ENCODE peak calls at places on chromosomes 4 and X, in four cellular contexts. E is SK-N-SH, R is GM23338, O is fibroblast of lung. L is an unnamed sample. For H3K79me2 and H3K4me1, the result is how much of the 10 kb centered on the place peaks cover.

GRCh38 chr4:6143603-6144181 is 56.7 kb downstream of the JAKMIP1 start:
- DNase-seq in E (no peak), R (no peak), O (no peak), L (no peak)

GRCh38 chr4:118905546-118905945 is 16.9 kb downstream of the SYNPO2 start:
- DNase-seq in E (no peak), R (no peak), O (no peak), L (no peak)

GRCh38 chr4:11039494-11040142 is 355.1 kb upstream of the CLNK start:
- DNase-seq in E (no peak), R (no peak), O (no peak), L (no peak)

GRCh38 chrX:78574306-78574705 is 84.8 kb downstream of the RTL3 start:
- DNase-seq in E (no peak), R (no peak), O (no peak), L (no peak)

GRCh38 chr4:57102050-57102564 is 8.1 kb downstream of the IGFBP7 start:
- DNase-seq in E (no peak), R (no peak), O (peak), L (no peak)

GRCh38 chr4:23388259-23388658 is 501.6 kb downstream of the PPARGC1A start:
- DNase-seq in E (no peak), R (no peak), O (no peak), L (no peak)

GRCh38 chr4:8402640-8403039 is 37.9 kb downstream of the ACOX3 start:
- DNase-seq in E (no peak), R (no peak), O (no peak), L (no peak)

GRCh38 chr4:54945838-54946237 is 179.6 kb downstream of the KDR start:
- DNase-seq in E (no peak), R (no peak), O (no peak), L (no peak)

GRCh38 chrX:155071694-155072215 is 447 bp downstream of the BRCC3 start:
- DNase-seq in E (no peak), R (peak), O (no peak), L (peak)

GRCh38 chr4:135492439-135492838 is 1290.8 kb upstream of the PABPC4L start:
- DNase-seq in E (no peak), R (no peak), O (no peak), L (no peak)
- H3K27ac ChIP-seq in E (no peak), R (no peak), O (no peak), L (no peak)

GRCh38 chr4:65868096-65868824 is 198.0 kb upstream of the EPHA5 start:
- DNase-seq in E (no peak), R (no peak), O (no peak), L (no peak)
- H3K79me2 ChIP-seq in E (under half), R (under half), O (under half), L (under half)

DNA sequence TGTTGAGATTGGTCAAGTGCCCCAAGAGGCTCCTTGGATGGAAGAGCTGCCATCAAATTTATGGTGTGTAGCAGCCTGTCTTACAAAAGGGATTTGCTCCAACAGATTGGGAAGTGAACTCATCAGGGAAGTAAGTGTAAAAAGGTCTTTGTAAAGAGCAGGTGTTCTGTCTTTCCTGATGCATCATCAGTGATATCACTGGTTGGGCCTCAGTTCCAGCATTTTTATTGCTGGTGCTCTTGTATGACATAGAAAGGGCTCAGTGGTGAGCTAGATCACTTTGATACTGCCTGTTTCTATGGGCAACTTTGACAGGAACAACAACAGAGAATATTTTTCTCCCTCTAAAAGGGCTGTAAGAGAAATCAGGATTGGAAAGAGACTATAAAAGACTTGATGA is 8.7 kb upstream of the GABRE start:
- DNase-seq in E (no peak), R (no peak), O (no peak), L (no peak)
- H3K4me1 ChIP-seq in E (under half), R (under half), O (under half), L (under half)

DNA sequence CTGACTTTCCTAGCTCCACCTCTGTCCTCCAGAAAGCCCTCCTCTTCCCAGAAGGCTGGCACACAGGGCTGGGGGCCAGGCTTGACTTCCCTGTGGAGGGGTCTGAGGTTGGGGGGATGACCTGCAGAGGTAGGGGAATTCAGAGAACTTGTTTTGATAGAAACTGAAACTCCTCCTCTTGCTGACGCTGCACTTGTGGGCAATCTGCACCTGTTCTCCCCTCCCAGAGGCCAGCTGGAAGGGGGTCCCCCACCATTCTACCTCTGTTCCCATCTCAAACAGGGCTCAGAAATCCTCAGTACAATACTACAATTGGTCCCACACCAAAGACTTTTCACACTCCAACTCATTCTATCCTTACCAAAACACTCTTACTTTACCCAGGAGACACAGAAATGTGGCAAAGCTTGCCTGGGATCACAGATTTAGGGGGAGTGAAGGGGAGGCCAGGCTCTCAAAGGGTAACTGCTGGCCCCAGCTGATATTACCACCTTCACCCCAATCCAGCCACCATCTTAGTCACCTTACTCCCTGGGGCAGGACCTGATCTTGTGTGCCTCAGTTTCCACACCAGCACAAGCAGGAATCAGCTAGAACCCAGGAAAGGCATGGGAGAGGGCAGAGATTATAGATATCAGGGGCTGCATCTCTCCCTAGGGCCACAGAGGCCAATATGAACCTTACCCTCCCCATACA is 18.5 kb downstream of the OTUD5 start:
- DNase-seq in E (no peak), R (no peak), O (no peak), L (no peak)
- H3K27ac ChIP-seq in E (no peak), R (peak), O (no peak), L (peak)

GRCh38 chr4:168832746-168833575 is 177.1 kb downstream of the CBR4 start:
- DNase-seq in E (peak), R (peak), O (no peak), L (no peak)

GRCh38 chr4:168836482-168836881 is 173.6 kb downstream of the CBR4 start:
- DNase-seq in E (no peak), R (no peak), O (no peak), L (no peak)

GRCh38 chr4:168837922-168838321 is 172.1 kb downstream of the CBR4 start:
- DNase-seq in E (no peak), R (no peak), O (peak), L (no peak)

GRCh38 chr4:168831919-168832745 is 177.9 kb downstream of the CBR4 start:
- DNase-seq in E (peak), R (peak), O (peak), L (peak)

DNA sequence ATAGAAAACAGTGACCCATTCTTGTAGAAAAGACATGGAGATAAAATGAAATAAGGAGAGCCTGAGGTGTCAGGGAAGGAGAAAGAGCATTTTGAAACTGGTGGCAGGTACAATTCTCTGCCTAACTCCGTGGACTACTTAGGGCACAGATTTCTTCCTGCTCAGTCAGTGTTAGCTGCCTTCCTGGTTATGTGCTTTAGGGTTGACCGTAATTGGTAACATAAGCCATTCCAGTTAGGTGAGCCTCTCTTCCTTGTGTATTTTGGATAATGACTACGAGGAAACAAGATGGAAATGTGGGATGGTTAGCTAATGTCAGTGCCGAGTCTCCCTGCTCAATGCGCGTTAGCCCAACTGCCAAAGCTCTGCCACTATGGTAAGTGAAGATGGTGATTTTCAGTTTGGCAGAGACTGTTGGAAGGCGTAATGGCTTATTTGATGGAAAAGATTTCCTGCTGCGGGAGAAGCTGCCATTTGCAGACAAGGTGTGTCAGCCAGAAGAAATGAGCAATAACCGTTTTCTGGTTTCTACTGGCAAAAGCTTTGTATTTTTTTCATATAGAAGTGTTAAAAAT is 174.1 kb downstream of the CBR4 start:
- DNase-seq in E (no peak), R (no peak), O (no peak), L (no peak)
- H3K79me2 ChIP-seq in E (half or more), R (under half), O (half or more), L (under half)

DNA sequence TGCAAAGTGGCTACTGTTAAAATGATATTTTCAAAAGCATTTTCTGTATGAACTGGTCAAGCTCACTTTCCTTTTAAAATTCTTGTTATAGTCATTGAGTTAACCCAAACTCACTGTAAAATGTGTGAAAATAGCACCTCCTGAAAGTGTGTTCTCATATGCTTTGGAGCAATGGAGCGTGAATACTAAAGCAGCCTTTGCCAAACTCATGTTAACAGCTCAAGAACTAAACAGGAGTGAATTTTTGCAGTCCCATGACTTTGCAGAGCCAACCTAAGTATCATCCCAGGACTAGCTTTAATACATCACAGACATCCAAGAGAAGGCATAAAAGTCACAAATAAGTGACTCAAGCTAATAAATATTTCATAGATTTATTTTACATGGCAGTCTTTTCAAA is 2.3 kb downstream of the AMMECR1 start:
- DNase-seq in E (no peak), R (no peak), O (no peak), L (no peak)
- H3K4me1 ChIP-seq in E (under half), R (half or more), O (under half), L (under half)

GRCh38 chrX:1656379-1656778 is 41.5 kb downstream of the ASMT start:
- DNase-seq in E (no peak), R (no peak), O (no peak), L (peak)

GRCh38 chrX:1661048-1661921 is 46.4 kb downstream of the ASMT start:
- DNase-seq in E (no peak), R (peak), O (no peak), L (peak)

GRCh38 chrX:1659664-1660461 is 45.0 kb downstream of the ASMT start:
- DNase-seq in E (no peak), R (no peak), O (no peak), L (no peak)

GRCh38 chrX:1657367-1658082 is 42.7 kb downstream of the ASMT start:
- DNase-seq in E (no peak), R (no peak), O (no peak), L (peak)

DNA sequence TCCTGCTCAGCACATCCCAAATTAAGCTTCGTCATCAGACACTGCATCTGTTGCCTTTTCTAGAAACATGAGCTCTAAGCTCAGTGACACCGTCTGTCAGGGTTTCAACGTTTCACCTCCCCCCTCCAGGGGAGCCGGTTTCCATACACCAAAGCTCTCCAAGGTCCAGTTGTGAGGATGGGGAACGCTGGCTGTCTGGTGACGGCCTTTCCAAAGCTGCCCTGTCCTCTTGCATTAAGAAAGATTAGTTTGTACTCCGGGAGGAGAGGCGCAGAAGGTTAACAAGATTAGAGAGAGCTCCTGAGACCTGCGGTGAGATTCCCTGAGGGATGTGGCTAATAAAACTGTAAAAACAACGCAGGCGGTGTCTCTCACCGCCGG is 43.2 kb downstream of the ASMT start:
- DNase-seq in E (no peak), R (no peak), O (no peak), L (peak)
- H3K27ac ChIP-seq in E (no peak), R (peak), O (no peak), L (peak)

DNA sequence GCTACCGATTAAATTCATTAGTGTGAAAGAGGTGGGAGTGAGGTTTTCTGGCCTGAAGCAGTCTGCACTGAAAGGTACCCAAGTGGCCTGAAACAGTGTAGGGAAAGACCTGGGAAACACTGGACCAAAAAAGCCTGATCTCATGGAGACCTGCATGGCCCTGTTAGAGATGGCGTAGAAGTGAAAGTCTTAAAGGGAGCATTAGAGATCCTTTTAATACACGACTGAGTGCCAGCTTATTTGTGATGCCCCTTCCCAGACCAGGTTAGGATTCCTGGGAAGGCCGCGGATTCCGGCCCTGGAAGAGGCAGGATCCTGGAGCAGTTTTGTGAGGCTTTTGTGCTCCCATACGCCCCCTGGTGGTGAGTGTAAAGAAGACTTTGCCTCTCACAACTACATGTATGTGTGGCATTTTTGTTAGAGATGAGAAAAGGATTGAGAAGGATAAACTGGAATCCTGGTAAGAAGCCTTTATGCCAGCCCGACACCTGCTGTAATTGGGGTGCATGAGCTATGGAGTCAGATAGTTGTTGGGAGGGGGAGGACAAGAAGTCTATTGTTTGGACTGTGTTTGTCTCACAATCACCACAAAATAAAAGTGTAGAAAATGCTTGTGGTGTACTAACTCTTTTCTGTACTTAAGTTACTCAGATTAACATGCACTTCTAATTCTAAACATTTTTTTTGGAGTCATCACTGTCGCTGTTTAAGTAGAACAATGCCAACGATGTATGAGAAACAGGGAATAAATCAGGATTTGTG is 54.0 kb downstream of the JADE1 start:
- DNase-seq in E (peak), R (peak), O (peak), L (peak)
- H3K79me2 ChIP-seq in E (under half), R (half or more), O (under half), L (half or more)

GRCh38 chr4:16704488-16704887 is 194.0 kb downstream of the LDB2 start:
- DNase-seq in E (no peak), R (no peak), O (no peak), L (no peak)

GRCh38 chr4:16710198-16710597 is 188.2 kb downstream of the LDB2 start:
- DNase-seq in E (no peak), R (no peak), O (no peak), L (no peak)

GRCh38 chr4:16707874-16708273 is 190.6 kb downstream of the LDB2 start:
- DNase-seq in E (no peak), R (no peak), O (peak), L (no peak)

GRCh38 chr4:16706251-16706650 is 192.2 kb downstream of the LDB2 start:
- DNase-seq in E (no peak), R (no peak), O (no peak), L (no peak)

GRCh38 chr4:16705341-16705740 is 193.1 kb downstream of the LDB2 start:
- DNase-seq in E (no peak), R (no peak), O (no peak), L (no peak)
- H3K4me1 ChIP-seq in E (under half), R (under half), O (under half), L (under half)

GRCh38 chr4:106032851-106033286 is 137.6 kb downstream of the NPNT start:
- DNase-seq in E (no peak), R (no peak), O (no peak), L (no peak)

GRCh38 chr4:106035204-106035603 is 139.9 kb downstream of the NPNT start:
- DNase-seq in E (no peak), R (no peak), O (no peak), L (no peak)

GRCh38 chr4:106034205-106034604 is 138.9 kb downstream of the NPNT start:
- DNase-seq in E (no peak), R (no peak), O (peak), L (no peak)

GRCh38 chr4:106034751-106035150 is 139.5 kb downstream of the NPNT start:
- DNase-seq in E (no peak), R (no peak), O (no peak), L (no peak)

GRCh38 chr4:106033469-106033868 is 138.2 kb downstream of the NPNT start:
- DNase-seq in E (no peak), R (no peak), O (no peak), L (no peak)
- H3K27ac ChIP-seq in E (no peak), R (no peak), O (no peak), L (no peak)

L was measured in Karpas-422.